ENCODE peak calls at places on chromosome 7, in six cellular contexts. O is retinal pigment epithelial cell, N is heart right ventricle, S is astrocyte of the spinal cord, X is cardiac muscle cell, U is tibial nerve. T is an unnamed sample.

GRCh38 chr7:55343860-55344606 is 21.1 kb upstream of the LANCL2 start:
- DNase-seq in S (no peak), O (no peak), U (no peak), X (no peak), N (no peak), T (no peak)

GRCh38 chr7:106538638-106539037 is 122.3 kb downstream of the CCDC71L start:
- DNase-seq in N (no peak), U (no peak), X (no peak), S (no peak), O (no peak), T (no peak)

GRCh38 chr7:52107355-52107754 is 790.7 kb upstream of the COBL start:
- DNase-seq in U (no peak), O (no peak), X (no peak), N (no peak), S (no peak), T (no peak)

GRCh38 chr7:158529181-158530096 is 58.2 kb downstream of the PTPRN2 start:
- DNase-seq in U (no peak), S (no peak), O (no peak), X (no peak), N (no peak), T (no peak)

GRCh38 chr7:156703209-156703608 is 62.6 kb downstream of the RNF32 start:
- DNase-seq in O (no peak), U (no peak), S (no peak), X (no peak), N (no peak), T (no peak)

GRCh38 chr7:141646826-141647480 is 55.0 kb downstream of the DENND11 start:
- DNase-seq in X (no peak), O (no peak), S (peak; percentile 37), N (no peak), U (no peak), T (no peak)

GRCh38 chr7:104627516-104627915 is 299.1 kb downstream of the LHFPL3 start:
- DNase-seq in S (peak; percentile 31), U (no peak), X (peak; percentile 85), O (no peak), N (no peak), T (peak; percentile 25)

GRCh38 chr7:84637568-84638338 is 443.2 kb upstream of the SEMA3A start:
- DNase-seq in U (no peak), O (peak; percentile 81), S (peak; percentile 86), N (no peak), X (peak; percentile 48), T (no peak)

GRCh38 chr7:154907651-154908620 is 95.0 kb downstream of the PAXIP1 start:
- DNase-seq in O (no peak), N (no peak), X (no peak), S (no peak), U (no peak), T (no peak)

GRCh38 chr7:1244701-1245526 is 12.2 kb downstream of the UNCX start:
- DNase-seq in S (no peak), O (no peak), X (no peak), U (no peak), N (no peak), T (no peak)

GRCh38 chr7:17520941-17521340 is 222.5 kb downstream of the AHR start:
- DNase-seq in N (no peak), X (no peak), U (no peak), O (no peak), S (no peak), T (no peak)

GRCh38 chr7:1141651-1142050 is 18.3 kb downstream of the ZFAND2A start:
- DNase-seq in N (no peak), X (no peak), O (no peak), S (no peak), U (no peak), T (no peak)

GRCh38 chr7:150909192-150909591 is 56.9 kb downstream of the AOC1 start:
- DNase-seq in X (no peak), O (no peak), U (no peak), N (no peak), S (no peak), T (no peak)

GRCh38 chr7:13099197-13099795 is 411.9 kb downstream of the ARL4A start:
- DNase-seq in X (no peak), N (no peak), S (peak; percentile 45), U (no peak), O (no peak), T (no peak)

GRCh38 chr7:119959811-119960210 is 313.2 kb upstream of the KCND2 start:
- DNase-seq in O (no peak), X (no peak), N (no peak), U (no peak), S (peak; percentile 33), T (no peak)

GRCh38 chr7:27918503-27918902 is 178.5 kb downstream of the TAX1BP1 start:
- DNase-seq in U (no peak), N (no peak), O (no peak), X (no peak), S (no peak), T (no peak)

GRCh38 chr7:16345979-16346958 is 75.1 kb downstream of the CRPPA start:
- DNase-seq in S (peak; percentile 91), O (peak; percentile 97), X (no peak), N (no peak), U (no peak), T (no peak)

GRCh38 chr7:54622696-54623309 is 80.6 kb downstream of the VSTM2A start:
- DNase-seq in O (no peak), S (no peak), N (no peak), U (no peak), X (no peak), T (no peak)

GRCh38 chr7:74164985-74165456 is 9.1 kb upstream of the EIF4H start:
- DNase-seq in N (no peak), S (no peak), X (peak; percentile 65), O (no peak), U (no peak), T (peak; percentile 42)

GRCh38 chr7:139640678-139641077 is 117.2 kb downstream of the CLEC2L start:
- DNase-seq in X (no peak), N (no peak), O (no peak), S (no peak), U (no peak), T (no peak)

GRCh38 chr7:73844131-73844547 is 1.8 kb upstream of the METTL27 start:
- DNase-seq in U (no peak), N (no peak), S (no peak), O (no peak), X (no peak), T (no peak)

GRCh38 chr7:66452165-66452564 is 176.5 kb upstream of the KCTD7 start:
- DNase-seq in X (no peak), O (no peak), S (peak; percentile 49), N (no peak), U (no peak), T (no peak)

GRCh38 chr7:70647801-70648491 is 484.0 kb upstream of the GALNT17 start:
- DNase-seq in X (no peak), O (no peak), S (peak; percentile 85), N (no peak), U (no peak), T (no peak)

GRCh38 chr7:74224511-74224832 is 14.7 kb downstream of the LAT2 start:
- DNase-seq in S (no peak), X (no peak), O (no peak), U (no peak), N (no peak), T (no peak)

GRCh38 chr7:6424702-6425072 is 23.1 kb downstream of the DAGLB start:
- DNase-seq in N (no peak), O (no peak), X (no peak), S (no peak), U (no peak), T (no peak)

GRCh38 chr7:137081694-137082093 is 213.2 kb downstream of the CHRM2 start:
- DNase-seq in X (peak; percentile 43), O (peak; percentile 97), U (no peak), S (peak; percentile 91), N (peak; percentile 83), T (no peak)

GRCh38 chr7:127250312-127251047 is 2.3 kb downstream of the GRM8 start:
- DNase-seq in O (no peak), S (no peak), X (no peak), N (no peak), U (no peak), T (no peak)

GRCh38 chr7:43076189-43076605 is 36.2 kb upstream of the HECW1 start:
- DNase-seq in O (peak; percentile 49), N (no peak), U (no peak), X (no peak), S (no peak), T (no peak)

GRCh38 chr7:17370901-17371550 is 72.6 kb downstream of the AHR start:
- DNase-seq in N (no peak), S (peak; percentile 65), O (no peak), U (no peak), X (no peak), T (no peak)

GRCh38 chr7:92200791-92201190 is 21.8 kb upstream of the LRRD1 start:
- DNase-seq in U (no peak), S (no peak), X (no peak), N (no peak), O (no peak), T (no peak)

GRCh38 chr7:92206672-92207071 is 27.7 kb upstream of the LRRD1 start:
- DNase-seq in O (no peak), X (no peak), S (no peak), U (no peak), N (no peak), T (no peak)

GRCh38 chr7:92205987-92206386 is 27.0 kb upstream of the LRRD1 start:
- DNase-seq in U (no peak), N (no peak), X (no peak), S (no peak), O (no peak), T (no peak)
- TF ChIP-seq CTCF in U (no peak), N (no peak), X (no peak), S (no peak), O (no peak), T (no peak)

DNA sequence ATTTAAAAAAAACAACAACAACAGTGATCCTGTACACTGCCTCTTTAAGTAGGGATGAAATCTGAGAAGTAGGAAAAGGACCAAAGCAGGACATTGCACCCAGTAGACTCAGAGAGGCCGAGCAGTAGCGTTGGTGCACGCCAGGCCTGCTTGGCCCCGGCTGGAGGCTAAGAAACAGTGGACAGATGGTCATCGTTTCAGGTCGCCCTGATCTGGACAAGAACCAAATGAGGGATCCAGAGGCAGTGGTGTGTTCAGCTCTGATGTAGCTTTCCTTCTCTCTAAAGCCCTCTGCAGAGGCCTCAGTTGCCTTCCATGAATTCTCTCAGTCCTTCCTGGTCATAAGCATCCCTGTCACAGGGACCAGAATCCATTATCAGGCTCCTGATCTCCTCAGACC is 142.2 kb upstream of the CDCA7L start:
- DNase-seq in U (no peak), X (no peak), N (no peak), O (no peak), S (no peak), T (no peak)
- TF ChIP-seq CTCF in U (no peak), X (no peak), N (no peak), O (no peak), S (no peak), T (no peak)

GRCh38 chr7:80916770-80917681 is 1.8 kb downstream of the SEMA3C start:
- DNase-seq in O (no peak), N (no peak), S (peak; percentile 86), U (no peak), X (peak; percentile 29), T (no peak)
- TF ChIP-seq CTCF in O (peak; percentile 60), N (no peak), S (peak; percentile 56), U (peak; percentile 41), X (peak; percentile 63), T (peak; percentile 41)

DNA sequence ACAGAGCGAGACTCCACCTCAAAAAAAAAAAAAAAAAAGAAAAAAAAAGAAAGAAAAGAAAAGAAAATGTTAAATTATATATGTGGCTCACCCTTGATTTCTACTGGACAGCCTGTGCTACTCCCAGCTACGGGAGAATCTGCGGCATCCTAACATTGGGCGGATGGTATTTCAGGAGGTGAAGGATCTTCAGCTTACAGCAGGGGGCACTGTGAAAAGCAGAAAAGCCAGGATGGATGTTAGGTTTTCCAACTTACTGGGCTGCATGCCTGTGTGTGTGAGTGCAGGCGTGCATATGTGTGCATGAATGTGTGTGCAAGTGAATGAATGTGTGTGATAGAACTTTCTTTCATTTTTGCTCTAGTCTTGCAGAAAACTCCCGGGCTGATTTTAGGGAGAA is 1066.5 kb downstream of the TYW1 start:
- DNase-seq in X (peak; percentile 29), O (no peak), S (no peak), U (no peak), N (no peak), T (no peak)
- TF ChIP-seq CTCF in X (peak; percentile 43), O (peak; percentile 56), S (no peak), U (peak; percentile 13), N (peak; percentile 7), T (peak; percentile 44)